ENCODE peak calls at places on chromosomes 16 and 17, in five cellular contexts. One of them, this sample, is unnamed.

GRCh38 chr17:40124279-40125141 is 2.7 kb downstream of the MSL1 start:
- DNase-seq in nephron progenitor cell: no peak
- DNase-seq in H1: no peak
- DNase-seq in natural killer cell: no peak
- DNase-seq in mucosa of descending colon: no peak
- DNase-seq in this sample: no peak

GRCh38 chr16:21994856-21995465 is 6.0 kb downstream of the PDZD9 start:
- DNase-seq in mucosa of descending colon: no peak
- DNase-seq in natural killer cell: no peak
- DNase-seq in H1: no peak
- DNase-seq in nephron progenitor cell: no peak
- DNase-seq in this sample: no peak

GRCh38 chr17:38982858-38983746 is 15.9 kb upstream of the FBXO47 start:
- DNase-seq in natural killer cell: no peak
- DNase-seq in H1: peak
- DNase-seq in mucosa of descending colon: no peak
- DNase-seq in nephron progenitor cell: peak
- DNase-seq in this sample: no peak

GRCh38 chr16:70703041-70703834 is 17.4 kb upstream of the MTSS2 start:
- DNase-seq in natural killer cell: no peak
- DNase-seq in H1: no peak
- DNase-seq in mucosa of descending colon: no peak
- DNase-seq in nephron progenitor cell: peak
- DNase-seq in this sample: no peak

GRCh38 chr17:15436399-15437369 is 30.7 kb downstream of the CDRT4 start:
- DNase-seq in H1: no peak
- DNase-seq in natural killer cell: no peak
- DNase-seq in nephron progenitor cell: no peak
- DNase-seq in mucosa of descending colon: no peak
- DNase-seq in this sample: no peak

GRCh38 chr17:27538156-27538955 is 82.1 kb downstream of the KSR1 start:
- DNase-seq in nephron progenitor cell: no peak
- DNase-seq in natural killer cell: no peak
- DNase-seq in mucosa of descending colon: no peak
- DNase-seq in H1: no peak
- DNase-seq in this sample: no peak

GRCh38 chr17:48439875-48440505 is 10.0 kb upstream of the SKAP1 start:
- DNase-seq in H1: no peak
- DNase-seq in nephron progenitor cell: peak
- DNase-seq in natural killer cell: peak
- DNase-seq in mucosa of descending colon: no peak
- DNase-seq in this sample: no peak

GRCh38 chr17:78986048-78986648 is 6.4 kb upstream of the LGALS3BP start:
- DNase-seq in H1: no peak
- DNase-seq in nephron progenitor cell: no peak
- DNase-seq in natural killer cell: no peak
- DNase-seq in mucosa of descending colon: peak
- DNase-seq in this sample: no peak

GRCh38 chr16:15955425-15955824 is 6.0 kb downstream of the ABCC1 start:
- DNase-seq in natural killer cell: no peak
- DNase-seq in H1: no peak
- DNase-seq in nephron progenitor cell: no peak
- DNase-seq in mucosa of descending colon: no peak
- DNase-seq in this sample: no peak

GRCh38 chr17:81713004-81713555 is 996 bp downstream of the SLC25A10 start:
- DNase-seq in nephron progenitor cell: no peak
- DNase-seq in natural killer cell: no peak
- DNase-seq in H1: no peak
- DNase-seq in mucosa of descending colon: peak
- DNase-seq in this sample: no peak

GRCh38 chr17:76573096-76573495 is 12.6 kb downstream of the ST6GALNAC2 start:
- DNase-seq in H1: no peak
- DNase-seq in mucosa of descending colon: no peak
- DNase-seq in nephron progenitor cell: no peak
- DNase-seq in natural killer cell: no peak
- DNase-seq in this sample: no peak

GRCh38 chr16:29862383-29862883 is 593 bp downstream of the CDIPT start:
- DNase-seq in mucosa of descending colon: no peak
- DNase-seq in nephron progenitor cell: peak
- DNase-seq in natural killer cell: no peak
- DNase-seq in H1: no peak
- DNase-seq in this sample: no peak

GRCh38 chr17:79623786-79624657 is 13.2 kb upstream of the RBFOX3 start:
- DNase-seq in nephron progenitor cell: no peak
- DNase-seq in H1: no peak
- DNase-seq in natural killer cell: no peak
- DNase-seq in mucosa of descending colon: peak
- DNase-seq in this sample: peak

GRCh38 chr17:1532836-1533602 is 16.6 kb upstream of the INPP5K start:
- DNase-seq in nephron progenitor cell: no peak
- DNase-seq in mucosa of descending colon: no peak
- DNase-seq in natural killer cell: no peak
- DNase-seq in H1: peak
- DNase-seq in this sample: peak

GRCh38 chr17:17626151-17626805 is 34.8 kb upstream of the PEMT start:
- DNase-seq in nephron progenitor cell: no peak
- DNase-seq in mucosa of descending colon: no peak
- DNase-seq in H1: peak
- DNase-seq in natural killer cell: no peak
- DNase-seq in this sample: no peak

GRCh38 chr16:85539084-85539483 is 74.0 kb upstream of the GSE1 start:
- DNase-seq in nephron progenitor cell: no peak
- DNase-seq in natural killer cell: no peak
- DNase-seq in H1: no peak
- DNase-seq in mucosa of descending colon: no peak
- DNase-seq in this sample: no peak

GRCh38 chr17:82520041-82520910 is 744 bp downstream of the FOXK2 start:
- DNase-seq in natural killer cell: peak
- DNase-seq in mucosa of descending colon: peak
- DNase-seq in nephron progenitor cell: peak
- DNase-seq in H1: no peak
- DNase-seq in this sample: no peak

GRCh38 chr16:70438325-70438982 is 446 bp downstream of the ST3GAL2 start:
- DNase-seq in natural killer cell: no peak
- DNase-seq in H1: no peak
- DNase-seq in mucosa of descending colon: peak
- DNase-seq in nephron progenitor cell: no peak
- DNase-seq in this sample: no peak

GRCh38 chr16:1761751-1762150 is 9.6 kb downstream of the NME3 start:
- DNase-seq in mucosa of descending colon: no peak
- DNase-seq in natural killer cell: no peak
- DNase-seq in nephron progenitor cell: no peak
- DNase-seq in H1: no peak
- DNase-seq in this sample: no peak

GRCh38 chr17:17460038-17460437 is 16.8 kb upstream of the MED9 start:
- DNase-seq in mucosa of descending colon: no peak
- DNase-seq in nephron progenitor cell: no peak
- DNase-seq in H1: no peak
- DNase-seq in natural killer cell: no peak
- DNase-seq in this sample: no peak

GRCh38 chr17:15659663-15660062 is 24.4 kb downstream of the TRIM16 start:
- DNase-seq in nephron progenitor cell: no peak
- DNase-seq in H1: no peak
- DNase-seq in natural killer cell: no peak
- DNase-seq in mucosa of descending colon: no peak
- DNase-seq in this sample: no peak

GRCh38 chr17:77833769-77834168 is 124.7 kb upstream of the TNRC6C start:
- DNase-seq in mucosa of descending colon: no peak
- DNase-seq in H1: no peak
- DNase-seq in natural killer cell: no peak
- DNase-seq in nephron progenitor cell: no peak
- DNase-seq in this sample: no peak

GRCh38 chr16:11374255-11374654 is 29.0 kb downstream of the RMI2 start:
- DNase-seq in mucosa of descending colon: no peak
- DNase-seq in nephron progenitor cell: no peak
- DNase-seq in H1: no peak
- DNase-seq in natural killer cell: no peak
- DNase-seq in this sample: no peak

GRCh38 chr16:30551781-30552180 is 6.4 kb downstream of the ZNF764 start:
- DNase-seq in mucosa of descending colon: no peak
- DNase-seq in H1: no peak
- DNase-seq in natural killer cell: peak
- DNase-seq in nephron progenitor cell: no peak
- DNase-seq in this sample: no peak

GRCh38 chr17:71970312-71970711 is 150.5 kb upstream of the SOX9 start:
- DNase-seq in nephron progenitor cell: no peak
- DNase-seq in natural killer cell: no peak
- DNase-seq in H1: no peak
- DNase-seq in mucosa of descending colon: no peak
- DNase-seq in this sample: no peak

GRCh38 chr16:66408181-66409048 is 18.7 kb upstream of the BEAN1 start:
- DNase-seq in natural killer cell: no peak
- DNase-seq in nephron progenitor cell: no peak
- DNase-seq in H1: no peak
- DNase-seq in mucosa of descending colon: no peak
- DNase-seq in this sample: no peak

GRCh38 chr17:77796201-77796860 is 162.2 kb upstream of the TNRC6C start:
- DNase-seq in nephron progenitor cell: no peak
- DNase-seq in natural killer cell: no peak
- DNase-seq in H1: no peak
- DNase-seq in mucosa of descending colon: no peak
- DNase-seq in this sample: no peak

DNA sequence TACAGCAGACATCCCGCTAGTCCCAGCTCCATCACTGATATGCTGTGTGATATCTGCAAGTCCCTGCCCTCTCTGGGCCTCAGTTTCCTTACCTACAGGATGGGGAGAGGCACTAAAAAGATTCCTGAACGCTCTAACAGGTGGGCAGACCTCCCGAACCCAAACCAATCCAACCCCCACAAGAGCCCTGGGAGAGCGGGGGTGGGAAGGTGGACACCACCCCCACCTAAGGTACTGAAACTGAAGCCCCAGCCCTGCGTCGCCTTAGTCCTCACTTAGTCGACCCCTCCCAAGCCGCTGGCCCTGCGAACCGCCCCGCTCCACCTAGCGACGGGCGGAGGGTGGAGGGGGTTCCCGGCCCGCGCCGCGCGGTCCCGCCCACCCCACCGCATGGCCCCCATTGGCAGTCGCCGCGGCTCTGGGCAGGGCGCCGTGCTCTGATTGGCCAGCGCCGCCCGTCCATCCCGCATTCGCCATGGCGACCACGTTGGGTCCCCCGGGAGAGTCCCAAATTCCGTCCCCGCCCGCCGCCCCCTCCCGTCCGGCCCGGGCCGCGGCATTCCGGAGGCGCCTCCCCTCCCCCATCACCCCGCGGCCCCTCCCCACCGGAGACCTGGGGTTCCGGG is 578 bp downstream of the CCDC102A start:
- DNase-seq in natural killer cell: peak
- DNase-seq in H1: peak
- DNase-seq in mucosa of descending colon: peak
- DNase-seq in nephron progenitor cell: peak
- DNase-seq in this sample: peak
- TF ChIP-seq CTCF in natural killer cell: no peak
- TF ChIP-seq CTCF in H1: peak
- TF ChIP-seq CTCF in mucosa of descending colon: no peak
- TF ChIP-seq CTCF in nephron progenitor cell: no peak
- TF ChIP-seq CTCF in this sample: no peak

GRCh38 chr16:20920799-20921198 is 20.2 kb downstream of the LYRM1 start:
- DNase-seq in nephron progenitor cell: no peak
- DNase-seq in natural killer cell: no peak
- DNase-seq in H1: no peak
- DNase-seq in mucosa of descending colon: no peak
- DNase-seq in this sample: no peak
- TF ChIP-seq CTCF in nephron progenitor cell: no peak
- TF ChIP-seq CTCF in natural killer cell: no peak
- TF ChIP-seq CTCF in H1: no peak
- TF ChIP-seq CTCF in mucosa of descending colon: no peak
- TF ChIP-seq CTCF in this sample: no peak

DNA sequence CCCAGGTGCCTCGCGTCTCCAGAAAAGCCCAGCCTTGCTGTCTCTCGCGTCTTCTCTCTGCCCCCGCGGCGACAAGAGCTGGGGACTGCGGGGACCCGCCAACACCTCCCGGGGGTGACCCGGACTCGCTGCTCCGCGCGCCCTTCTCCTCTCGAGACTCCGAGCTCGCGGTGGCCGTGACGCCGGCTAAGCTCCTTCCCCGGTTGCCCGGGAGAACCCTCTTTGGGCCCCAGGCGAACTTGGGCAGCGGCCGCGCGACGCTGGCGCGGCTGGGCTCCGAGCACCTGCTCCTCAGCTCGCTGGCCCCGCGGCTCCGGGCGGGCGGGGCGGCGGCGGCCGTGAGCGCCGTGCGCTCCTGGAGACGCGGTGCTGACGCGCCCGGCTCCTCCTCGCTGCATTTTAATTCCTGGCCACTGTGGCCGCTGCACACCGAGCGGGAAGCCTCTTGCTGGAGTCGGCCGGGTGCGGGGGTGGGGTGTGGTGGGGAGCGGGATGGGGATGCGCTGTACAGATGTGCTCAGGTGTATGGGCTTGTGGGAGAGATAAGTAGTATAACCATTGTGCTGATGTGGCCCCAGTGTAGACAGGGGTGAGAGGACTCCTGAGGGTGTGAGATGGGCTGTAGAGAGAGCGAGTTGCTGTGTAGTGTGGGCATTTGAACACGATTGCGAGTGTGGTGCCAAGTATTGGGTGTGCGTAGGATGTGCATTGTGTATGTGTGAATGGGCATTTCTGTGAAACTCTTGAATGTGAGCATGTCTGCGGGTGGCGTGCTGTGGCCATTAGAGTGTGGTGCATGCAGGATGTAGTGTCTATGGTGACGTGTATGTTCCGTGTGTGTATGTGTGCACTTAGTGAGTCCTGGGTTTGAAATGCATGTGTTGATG is at the start of gene ASIC2:
- DNase-seq in natural killer cell: no peak
- DNase-seq in nephron progenitor cell: peak
- DNase-seq in H1: peak
- DNase-seq in mucosa of descending colon: peak
- DNase-seq in this sample: no peak
- TF ChIP-seq CTCF in natural killer cell: no peak
- TF ChIP-seq CTCF in nephron progenitor cell: no peak
- TF ChIP-seq CTCF in H1: peak
- TF ChIP-seq CTCF in mucosa of descending colon: no peak
- TF ChIP-seq CTCF in this sample: no peak

GRCh38 chr17:42623732-42624596 is 14.5 kb downstream of the TUBG1 start:
- DNase-seq in mucosa of descending colon: no peak
- DNase-seq in H1: no peak
- DNase-seq in natural killer cell: no peak
- DNase-seq in nephron progenitor cell: no peak
- DNase-seq in this sample: no peak
- TF ChIP-seq CTCF in mucosa of descending colon: no peak
- TF ChIP-seq CTCF in H1: peak
- TF ChIP-seq CTCF in natural killer cell: no peak
- TF ChIP-seq CTCF in nephron progenitor cell: no peak
- TF ChIP-seq CTCF in this sample: no peak

GRCh38 chr16:80318107-80318506 is 222.7 kb upstream of the DYNLRB2 start:
- DNase-seq in mucosa of descending colon: no peak
- DNase-seq in nephron progenitor cell: no peak
- DNase-seq in H1: no peak
- DNase-seq in natural killer cell: no peak
- DNase-seq in this sample: no peak
- TF ChIP-seq CTCF in mucosa of descending colon: no peak
- TF ChIP-seq CTCF in nephron progenitor cell: no peak
- TF ChIP-seq CTCF in H1: no peak
- TF ChIP-seq CTCF in natural killer cell: no peak
- TF ChIP-seq CTCF in this sample: no peak